ENCODE peak calls at places on chromosomes 6 and 20, in nine cellular contexts. U is NCI-H1092; Y is posterior vena cava; T is NCI-H345; M is HFFc6; A is stimulated activated CD4-positive, alpha-beta T cell treated with anti-CD3 and anti-CD28 coated beads, Interleukin-12 subunit alpha, Interleukin-12 subunit beta, amount 100 ng/mL, for 48 hours; G is ACHN; P is iPS-NIHi11; Z is CD8-positive, alpha-beta memory T cell. B is an unnamed sample.

GRCh38 chr6:106783631-106784566 is 154.5 kb downstream of the QRSL1 start:
- DNase-seq in Z (no peak), G (peak), M (no peak), P (no peak), T (no peak), Y (no peak), U (no peak), A (no peak), B (no peak)

GRCh38 chr6:53313784-53314382 is 34.9 kb downstream of the ELOVL5 start:
- DNase-seq in Z (no peak), M (peak), U (no peak), Y (no peak), G (no peak), T (no peak), A (no peak), P (no peak), B (no peak)

GRCh38 chr6:3520541-3521220 is 63.8 kb upstream of the SLC22A23 start:
- DNase-seq in G (no peak), M (no peak), P (no peak), Z (no peak), U (no peak), A (no peak), T (no peak), Y (no peak), B (no peak)

GRCh38 chr20:17938889-17939619 is 29.5 kb downstream of the SNX5 start:
- DNase-seq in Z (peak), T (peak), A (no peak), Y (peak), G (peak), U (peak), P (peak), M (peak), B (peak)

GRCh38 chr20:32675223-32675975 is 1.7 kb upstream of the C20orf203 start:
- DNase-seq in Z (no peak), Y (no peak), G (no peak), T (peak), P (no peak), A (no peak), M (no peak), U (peak), B (no peak)

GRCh38 chr20:45235995-45236394 is 14.8 kb downstream of the SEMG2 start:
- DNase-seq in P (peak), M (no peak), A (no peak), U (no peak), Z (no peak), T (no peak), G (no peak), Y (no peak), B (no peak)

GRCh38 chr6:28496099-28496779 is 19.4 kb downstream of the GPX6 start:
- DNase-seq in M (no peak), G (peak), U (peak), Z (no peak), Y (no peak), P (no peak), T (peak), A (no peak), B (no peak)

GRCh38 chr6:21808551-21809181 is 215.1 kb downstream of the SOX4 start:
- DNase-seq in T (peak), M (no peak), Z (no peak), G (no peak), P (no peak), U (no peak), Y (no peak), A (no peak), B (no peak)

GRCh38 chr6:156455847-156456246 is 321.3 kb upstream of the ARID1B start:
- DNase-seq in G (no peak), P (no peak), T (no peak), U (no peak), Y (no peak), M (no peak), A (no peak), Z (no peak), B (no peak)

GRCh38 chr6:45714795-45715507 is 300.7 kb downstream of the CLIC5 start:
- DNase-seq in A (no peak), Z (peak), M (peak), U (peak), T (peak), G (peak), Y (no peak), P (peak), B (peak)

GRCh38 chr6:26003102-26003694 is 40.6 kb downstream of the TRIM38 start:
- DNase-seq in Y (no peak), G (peak), M (peak), U (no peak), P (peak), Z (peak), A (no peak), T (peak), B (no peak)

GRCh38 chr20:29298759-29299613 is 1958.5 kb upstream of the DEFB115 start:
- DNase-seq in T (no peak), G (no peak), Y (no peak), P (no peak), A (no peak), U (no peak), M (no peak), Z (no peak), B (no peak)

GRCh38 chr6:33692078-33692759 is 19.3 kb downstream of the UQCC2 start:
- DNase-seq in T (no peak), Z (no peak), M (peak), G (no peak), U (no peak), P (peak), Y (no peak), A (no peak), B (no peak)

GRCh38 chr6:11586574-11586973 is 49.0 kb downstream of the TMEM170B start:
- DNase-seq in A (no peak), T (no peak), G (peak), P (no peak), M (peak), Z (no peak), U (no peak), Y (no peak), B (no peak)

GRCh38 chr6:133977983-133978895 is 25.2 kb downstream of the TBPL1 start:
- DNase-seq in M (peak), T (no peak), Y (no peak), Z (no peak), A (no peak), P (no peak), G (peak), U (no peak), B (no peak)

GRCh38 chr6:144217264-144217663 is 66.9 kb downstream of the STX11 start:
- DNase-seq in M (no peak), G (no peak), Y (no peak), Z (peak), A (no peak), P (no peak), T (no peak), U (no peak), B (no peak)

GRCh38 chr6:41073203-41073967 is 611 bp downstream of the NFYA start:
- DNase-seq in M (peak), P (peak), T (peak), Y (peak), G (peak), U (peak), A (peak), Z (peak), B (peak)

B was measured in GM19239.